ENCODE peak calls at places on chromosomes 1 and 21, in nine cellular contexts. T, O, A, K, E, M, B, W and Y are unnamed samples.

GRCh38 chr1:218620956-218621355 is 275.8 kb downstream of the TGFB2 start:
- DNase-seq in T (no peak), O (no peak), A (no peak), K (no peak), E (no peak), M (no peak), B (no peak), W (no peak), Y (no peak)

GRCh38 chr1:84141177-84142003 is 2.7 kb upstream of the PRKACB start:
- DNase-seq in T (no peak), O (no peak), A (no peak), K (no peak), E (no peak), M (no peak), B (peak), W (no peak), Y (no peak)

GRCh38 chr1:115783311-115783710 is 14.8 kb upstream of the CASQ2 start:
- DNase-seq in T (no peak), O (no peak), A (no peak), K (no peak), E (no peak), M (no peak), B (no peak), W (peak), Y (no peak)

GRCh38 chr1:47230692-47231313 is 1.2 kb downstream of the TAL1 start:
- DNase-seq in T (no peak), O (no peak), A (no peak), K (no peak), E (no peak), M (no peak), B (no peak), W (no peak), Y (peak)

GRCh38 chr1:25561426-25562100 is 18.2 kb downstream of the LDLRAP1 start:
- DNase-seq in T (no peak), O (no peak), A (no peak), K (no peak), E (no peak), M (no peak), B (no peak), W (no peak), Y (no peak)

GRCh38 chr1:93631626-93632365 is 49.8 kb downstream of the BCAR3 start:
- DNase-seq in T (no peak), O (no peak), A (no peak), K (no peak), E (no peak), M (no peak), B (peak), W (no peak), Y (no peak)

GRCh38 chr1:160375788-160376524 is 9.1 kb downstream of the NHLH1 start:
- DNase-seq in T (no peak), O (no peak), A (no peak), K (peak), E (peak), M (no peak), B (peak), W (peak), Y (no peak)

GRCh38 chr1:165580931-165581871 is 37.4 kb downstream of the LRRC52 start:
- DNase-seq in T (no peak), O (no peak), A (no peak), K (peak), E (no peak), M (no peak), B (no peak), W (peak), Y (no peak)

GRCh38 chr21:28633803-28634572 is 358.7 kb downstream of the LTN1 start:
- DNase-seq in T (no peak), O (no peak), A (peak), K (peak), E (no peak), M (peak), B (no peak), W (peak), Y (peak)

GRCh38 chr1:164728719-164729118 is 169.7 kb downstream of the PBX1 start:
- DNase-seq in T (no peak), O (no peak), A (no peak), K (no peak), E (no peak), M (no peak), B (peak), W (peak), Y (no peak)

GRCh38 chr1:85195703-85196102 is 5.1 kb downstream of the SYDE2 start:
- DNase-seq in T (no peak), O (no peak), A (no peak), K (no peak), E (no peak), M (no peak), B (no peak), W (no peak), Y (no peak)

GRCh38 chr1:58809327-58810040 is 25.6 kb upstream of the JUN start:
- DNase-seq in T (no peak), O (peak), A (no peak), K (peak), E (no peak), M (no peak), B (peak), W (peak), Y (no peak)

GRCh38 chr1:1354271-1355247 is 3.8 kb downstream of the MXRA8 start:
- DNase-seq in T (no peak), O (no peak), A (peak), K (no peak), E (no peak), M (no peak), B (no peak), W (no peak), Y (no peak)

GRCh38 chr1:183303325-183303645 is 114.9 kb downstream of the NMNAT2 start:
- DNase-seq in T (no peak), O (no peak), A (no peak), K (no peak), E (no peak), M (no peak), B (no peak), W (no peak), Y (no peak)

GRCh38 chr1:94115900-94116436 is 5.0 kb downstream of the ABCA4 start:
- DNase-seq in T (no peak), O (no peak), A (no peak), K (peak), E (no peak), M (no peak), B (no peak), W (peak), Y (no peak)

GRCh38 chr1:21573971-21574458 is 64.8 kb downstream of the ALPL start:
- DNase-seq in T (no peak), O (peak), A (peak), K (peak), E (peak), M (peak), B (peak), W (peak), Y (peak)

GRCh38 chr1:22154063-22154462 is 11.2 kb upstream of the WNT4 start:
- DNase-seq in T (no peak), O (no peak), A (no peak), K (no peak), E (no peak), M (no peak), B (no peak), W (no peak), Y (no peak)

GRCh38 chr21:34336245-34336644 is 27.6 kb upstream of the KCNE2 start:
- DNase-seq in T (no peak), O (no peak), A (no peak), K (no peak), E (no peak), M (no peak), B (no peak), W (peak), Y (no peak)

GRCh38 chr1:222974496-222974895 is 159.7 kb downstream of the DISP1 start:
- DNase-seq in T (no peak), O (no peak), A (no peak), K (peak), E (no peak), M (no peak), B (peak), W (peak), Y (no peak)

GRCh38 chr1:64948905-64949833 is 17.2 kb downstream of the JAK1 start:
- DNase-seq in T (no peak), O (no peak), A (no peak), K (no peak), E (no peak), M (no peak), B (no peak), W (peak), Y (no peak)

GRCh38 chr21:29248124-29248523 is 50.6 kb upstream of the BACH1 start:
- DNase-seq in T (no peak), O (no peak), A (no peak), K (peak), E (no peak), M (no peak), B (no peak), W (peak), Y (no peak)

GRCh38 chr1:28156821-28157220 is 19.7 kb downstream of the PTAFR start:
- DNase-seq in T (no peak), O (peak), A (peak), K (no peak), E (no peak), M (no peak), B (peak), W (no peak), Y (no peak)

GRCh38 chr1:114153051-114153620 is 533 bp downstream of the SYT6 start:
- DNase-seq in T (no peak), O (no peak), A (peak), K (no peak), E (no peak), M (no peak), B (no peak), W (no peak), Y (no peak)

GRCh38 chr1:93723101-93723500 is 41.5 kb upstream of the BCAR3 start:
- DNase-seq in T (no peak), O (no peak), A (peak), K (peak), E (no peak), M (no peak), B (no peak), W (peak), Y (peak)

GRCh38 chr1:21149862-21150432 is 26.8 kb downstream of the EIF4G3 start:
- DNase-seq in T (no peak), O (no peak), A (peak), K (peak), E (no peak), M (no peak), B (no peak), W (peak), Y (peak)

GRCh38 chr1:192890134-192890533 is 81.3 kb downstream of the RGS2 start:
- DNase-seq in T (no peak), O (no peak), A (no peak), K (no peak), E (no peak), M (no peak), B (no peak), W (no peak), Y (no peak)

GRCh38 chr1:229156819-229157218 is 114.1 kb upstream of the RAB4A start:
- DNase-seq in T (no peak), O (peak), A (no peak), K (peak), E (no peak), M (no peak), B (peak), W (no peak), Y (no peak)